ENCODE peak calls at places on chromosomes 3 and 15, in four cellular contexts. One of them, this sample, is unnamed.

GRCh38 chr15:73941871-73942635 is 15.8 kb downstream of the LOXL1 start:
- DNase-seq in trophoblast cell: no peak
- DNase-seq in neuronal stem cell: no peak
- DNase-seq in mesenchymal stem cell: no peak
- DNase-seq in this sample: no peak

GRCh38 chr3:155046935-155047334 is 33.2 kb upstream of the MME start:
- DNase-seq in trophoblast cell: no peak
- DNase-seq in neuronal stem cell: no peak
- DNase-seq in mesenchymal stem cell: no peak
- DNase-seq in this sample: no peak

GRCh38 chr3:94028093-94028837 is at the start of gene STX19:
- DNase-seq in neuronal stem cell: no peak
- DNase-seq in trophoblast cell: peak; percentile 83
- DNase-seq in mesenchymal stem cell: no peak
- DNase-seq in this sample: no peak

GRCh38 chr3:39750677-39751076 is 58.7 kb upstream of the MYRIP start:
- DNase-seq in neuronal stem cell: no peak
- DNase-seq in mesenchymal stem cell: no peak
- DNase-seq in trophoblast cell: no peak
- DNase-seq in this sample: no peak

GRCh38 chr15:65026756-65027155 is 2.7 kb downstream of the MTFMT start:
- DNase-seq in mesenchymal stem cell: no peak
- DNase-seq in neuronal stem cell: no peak
- DNase-seq in trophoblast cell: no peak
- DNase-seq in this sample: no peak

GRCh38 chr15:55823699-55824098 is 80.7 kb upstream of the PRTG start:
- DNase-seq in trophoblast cell: no peak
- DNase-seq in neuronal stem cell: no peak
- DNase-seq in mesenchymal stem cell: peak; percentile 61
- DNase-seq in this sample: no peak

GRCh38 chr3:61617651-61618050 is 56.3 kb downstream of the PTPRG start:
- DNase-seq in mesenchymal stem cell: no peak
- DNase-seq in neuronal stem cell: no peak
- DNase-seq in trophoblast cell: no peak
- DNase-seq in this sample: no peak

GRCh38 chr15:70504305-70504951 is 258.9 kb downstream of the UACA start:
- DNase-seq in neuronal stem cell: no peak
- DNase-seq in trophoblast cell: peak; percentile 31
- DNase-seq in mesenchymal stem cell: peak; percentile 71
- DNase-seq in this sample: no peak

GRCh38 chr3:102511168-102511567 is 76.4 kb downstream of the ZPLD1 start:
- DNase-seq in mesenchymal stem cell: no peak
- DNase-seq in trophoblast cell: no peak
- DNase-seq in neuronal stem cell: no peak
- DNase-seq in this sample: no peak

GRCh38 chr3:15512173-15512572 is 9.3 kb downstream of the COLQ start:
- DNase-seq in trophoblast cell: peak; percentile 95
- DNase-seq in neuronal stem cell: no peak
- DNase-seq in mesenchymal stem cell: peak; percentile 23
- DNase-seq in this sample: no peak

GRCh38 chr3:123076496-123077418 is 9.9 kb downstream of the PDIA5 start:
- DNase-seq in mesenchymal stem cell: peak; percentile 18
- DNase-seq in trophoblast cell: no peak
- DNase-seq in neuronal stem cell: no peak
- DNase-seq in this sample: no peak

GRCh38 chr3:176861137-176861536 is 336.1 kb downstream of the TBL1XR1 start:
- DNase-seq in trophoblast cell: no peak
- DNase-seq in neuronal stem cell: no peak
- DNase-seq in mesenchymal stem cell: no peak
- DNase-seq in this sample: no peak

GRCh38 chr15:80804970-80805495 is 25.9 kb downstream of the CEMIP start:
- DNase-seq in mesenchymal stem cell: no peak
- DNase-seq in neuronal stem cell: no peak
- DNase-seq in trophoblast cell: no peak
- DNase-seq in this sample: no peak

GRCh38 chr3:69011331-69011730 is 2.2 kb downstream of the EOGT start:
- DNase-seq in neuronal stem cell: no peak
- DNase-seq in mesenchymal stem cell: no peak
- DNase-seq in trophoblast cell: no peak
- DNase-seq in this sample: no peak

GRCh38 chr15:64883997-64884511 is 27.6 kb upstream of the ANKDD1A start:
- DNase-seq in mesenchymal stem cell: peak; percentile 98
- DNase-seq in trophoblast cell: peak; percentile 96
- DNase-seq in neuronal stem cell: no peak
- DNase-seq in this sample: peak; percentile 50

GRCh38 chr3:72977060-72977459 is 19.6 kb upstream of the PPP4R2 start:
- DNase-seq in neuronal stem cell: no peak
- DNase-seq in mesenchymal stem cell: peak; percentile 33
- DNase-seq in trophoblast cell: peak; percentile 62
- DNase-seq in this sample: no peak

GRCh38 chr3:100423611-100424010 is 22.3 kb downstream of the LNP1 start:
- DNase-seq in neuronal stem cell: no peak
- DNase-seq in trophoblast cell: no peak
- DNase-seq in mesenchymal stem cell: no peak
- DNase-seq in this sample: no peak

GRCh38 chr3:12135029-12135634 is 23.6 kb downstream of the TIMP4 start:
- DNase-seq in mesenchymal stem cell: peak; percentile 67
- DNase-seq in neuronal stem cell: peak; percentile 33
- DNase-seq in trophoblast cell: peak; percentile 73
- DNase-seq in this sample: peak; percentile 76

GRCh38 chr3:6444888-6445658 is 415.8 kb upstream of the GRM7 start:
- DNase-seq in mesenchymal stem cell: no peak
- DNase-seq in trophoblast cell: peak; percentile 32
- DNase-seq in neuronal stem cell: no peak
- DNase-seq in this sample: no peak

GRCh38 chr3:42019144-42019952 is 57.4 kb upstream of the ULK4 start:
- DNase-seq in mesenchymal stem cell: no peak
- DNase-seq in neuronal stem cell: no peak
- DNase-seq in trophoblast cell: no peak
- DNase-seq in this sample: no peak

GRCh38 chr3:10528046-10528445 is 22.7 kb upstream of the ATP2B2 start:
- DNase-seq in neuronal stem cell: no peak
- DNase-seq in mesenchymal stem cell: no peak
- DNase-seq in trophoblast cell: no peak
- DNase-seq in this sample: no peak

GRCh38 chr15:74122403-74123130 is 7.8 kb upstream of the ISLR2 start:
- DNase-seq in trophoblast cell: no peak
- DNase-seq in mesenchymal stem cell: no peak
- DNase-seq in neuronal stem cell: no peak
- DNase-seq in this sample: no peak

GRCh38 chr3:10185804-10186762 is 21.4 kb downstream of the IRAK2 start:
- DNase-seq in trophoblast cell: no peak
- DNase-seq in neuronal stem cell: no peak
- DNase-seq in mesenchymal stem cell: no peak
- DNase-seq in this sample: no peak

GRCh38 chr3:175144368-175144767 is 285.2 kb downstream of the NAALADL2 start:
- DNase-seq in mesenchymal stem cell: no peak
- DNase-seq in trophoblast cell: no peak
- DNase-seq in neuronal stem cell: no peak
- DNase-seq in this sample: no peak

GRCh38 chr3:52240059-52240885 is 1.3 kb upstream of the TWF2 start:
- DNase-seq in mesenchymal stem cell: peak; percentile 98
- DNase-seq in neuronal stem cell: no peak
- DNase-seq in trophoblast cell: peak; percentile 70
- DNase-seq in this sample: peak; percentile 61

DNA sequence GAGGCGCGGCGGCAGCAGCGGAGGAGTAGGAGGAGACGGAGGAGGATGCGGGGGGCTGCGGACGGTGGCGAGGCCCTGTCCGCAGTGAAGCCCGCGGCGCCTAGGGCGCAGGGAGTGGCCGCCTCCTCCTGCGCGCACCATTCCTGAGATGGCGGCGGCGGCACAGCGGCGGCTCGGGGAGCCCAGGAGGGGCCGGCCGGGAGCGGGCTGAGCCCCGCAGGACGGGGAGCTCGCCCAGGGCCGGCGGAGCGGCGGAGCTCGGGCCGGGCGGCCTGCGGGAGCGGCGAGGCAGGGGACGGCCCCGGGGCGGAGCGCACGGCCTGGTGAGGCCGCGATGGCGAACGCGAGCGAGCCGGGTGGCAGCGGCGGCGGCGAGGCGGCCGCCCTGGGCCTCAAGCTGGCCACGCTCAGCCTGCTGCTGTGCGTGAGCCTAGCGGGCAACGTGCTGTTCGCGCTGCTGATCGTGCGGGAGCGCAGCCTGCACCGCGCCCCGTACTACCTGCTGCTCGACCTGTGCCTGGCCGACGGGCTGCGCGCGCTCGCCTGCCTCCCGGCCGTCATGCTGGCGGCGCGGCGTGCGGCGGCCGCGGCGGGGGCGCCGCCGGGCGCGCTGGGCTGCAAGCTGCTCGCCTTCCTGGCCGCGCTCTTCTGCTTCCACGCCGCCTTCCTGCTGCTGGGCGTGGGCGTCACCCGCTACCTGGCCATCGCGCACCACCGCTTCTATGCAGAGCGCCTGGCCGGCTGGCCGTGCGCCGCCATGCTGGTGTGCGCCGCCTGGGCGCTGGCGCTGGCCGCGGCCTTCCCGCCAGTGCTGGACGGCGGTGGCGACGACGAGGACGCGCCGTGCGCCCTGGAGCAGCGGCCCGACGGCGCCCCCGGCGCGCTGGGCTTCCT is at the start of gene GPR27:
- DNase-seq in mesenchymal stem cell: peak; percentile 37
- DNase-seq in trophoblast cell: peak; percentile 49
- DNase-seq in neuronal stem cell: no peak
- DNase-seq in this sample: peak; percentile 56
- H2BK12ac ChIP-seq in mesenchymal stem cell: no peak within 1 kb of the TSS
- H2BK12ac ChIP-seq in trophoblast cell: no peak within 1 kb of the TSS
- H2BK12ac ChIP-seq in neuronal stem cell: peak within 1 kb of the TSS; percentile 87
- H2BK12ac ChIP-seq in this sample: no peak within 1 kb of the TSS

GRCh38 chr15:39504812-39505211 is 76.1 kb upstream of the THBS1 start:
- DNase-seq in mesenchymal stem cell: peak; percentile 89
- DNase-seq in neuronal stem cell: no peak
- DNase-seq in trophoblast cell: no peak
- DNase-seq in this sample: no peak

GRCh38 chr15:39501366-39501765 is 79.5 kb upstream of the THBS1 start:
- DNase-seq in neuronal stem cell: no peak
- DNase-seq in trophoblast cell: no peak
- DNase-seq in mesenchymal stem cell: peak; percentile 51
- DNase-seq in this sample: no peak

GRCh38 chr15:39502048-39502447 is 78.8 kb upstream of the THBS1 start:
- DNase-seq in trophoblast cell: peak; percentile 70
- DNase-seq in neuronal stem cell: no peak
- DNase-seq in mesenchymal stem cell: no peak
- DNase-seq in this sample: no peak

GRCh38 chr15:39502616-39503195 is 78.2 kb upstream of the THBS1 start:
- DNase-seq in trophoblast cell: no peak
- DNase-seq in neuronal stem cell: no peak
- DNase-seq in mesenchymal stem cell: peak; percentile 68
- DNase-seq in this sample: no peak

GRCh38 chr15:39503526-39503925 is 77.4 kb upstream of the THBS1 start:
- DNase-seq in mesenchymal stem cell: no peak
- DNase-seq in neuronal stem cell: no peak
- DNase-seq in trophoblast cell: no peak
- DNase-seq in this sample: no peak
- H3K14ac ChIP-seq in mesenchymal stem cell: no peak overlapping the region
- H3K14ac ChIP-seq in neuronal stem cell: no peak overlapping the region
- H3K14ac ChIP-seq in trophoblast cell: no peak overlapping the region
- H3K14ac ChIP-seq in this sample: no peak overlapping the region

GRCh38 chr15:90402230-90402629 is 14.2 kb downstream of the IQGAP1 start:
- DNase-seq in neuronal stem cell: no peak
- DNase-seq in mesenchymal stem cell: peak; percentile 85
- DNase-seq in trophoblast cell: peak; percentile 71
- DNase-seq in this sample: no peak
- H2BK12ac ChIP-seq in neuronal stem cell: no peak overlapping the region
- H2BK12ac ChIP-seq in mesenchymal stem cell: no peak overlapping the region
- H2BK12ac ChIP-seq in trophoblast cell: no peak overlapping the region
- H2BK12ac ChIP-seq in this sample: peak overlapping the region; percentile 2

GRCh38 chr3:48863122-48863521 is 15.4 kb upstream of the PRKAR2A start:
- DNase-seq in trophoblast cell: no peak
- DNase-seq in neuronal stem cell: no peak
- DNase-seq in mesenchymal stem cell: no peak
- DNase-seq in this sample: no peak
- H3K14ac ChIP-seq in trophoblast cell: no peak overlapping the region
- H3K14ac ChIP-seq in neuronal stem cell: no peak overlapping the region
- H3K14ac ChIP-seq in mesenchymal stem cell: no peak overlapping the region
- H3K14ac ChIP-seq in this sample: no peak overlapping the region

GRCh38 chr3:147385059-147386012 is 21.0 kb downstream of the ZIC4 start:
- DNase-seq in neuronal stem cell: no peak
- DNase-seq in mesenchymal stem cell: no peak
- DNase-seq in trophoblast cell: no peak
- DNase-seq in this sample: peak; percentile 43
- H2BK12ac ChIP-seq in neuronal stem cell: no peak overlapping the region
- H2BK12ac ChIP-seq in mesenchymal stem cell: no peak overlapping the region
- H2BK12ac ChIP-seq in trophoblast cell: no peak overlapping the region
- H2BK12ac ChIP-seq in this sample: no peak overlapping the region

GRCh38 chr3:191138937-191139336 is 60.1 kb upstream of the OSTN start:
- DNase-seq in trophoblast cell: no peak
- DNase-seq in neuronal stem cell: no peak
- DNase-seq in mesenchymal stem cell: no peak
- DNase-seq in this sample: no peak

GRCh38 chr3:191139771-191140170 is 59.3 kb upstream of the OSTN start:
- DNase-seq in trophoblast cell: no peak
- DNase-seq in neuronal stem cell: no peak
- DNase-seq in mesenchymal stem cell: no peak
- DNase-seq in this sample: no peak

GRCh38 chr3:191136347-191136746 is 62.7 kb upstream of the OSTN start:
- DNase-seq in mesenchymal stem cell: peak; percentile 16
- DNase-seq in trophoblast cell: peak; percentile 43
- DNase-seq in neuronal stem cell: no peak
- DNase-seq in this sample: no peak

GRCh38 chr3:191143224-191143623 is 55.8 kb upstream of the OSTN start:
- DNase-seq in trophoblast cell: no peak
- DNase-seq in mesenchymal stem cell: no peak
- DNase-seq in neuronal stem cell: no peak
- DNase-seq in this sample: no peak

DNA sequence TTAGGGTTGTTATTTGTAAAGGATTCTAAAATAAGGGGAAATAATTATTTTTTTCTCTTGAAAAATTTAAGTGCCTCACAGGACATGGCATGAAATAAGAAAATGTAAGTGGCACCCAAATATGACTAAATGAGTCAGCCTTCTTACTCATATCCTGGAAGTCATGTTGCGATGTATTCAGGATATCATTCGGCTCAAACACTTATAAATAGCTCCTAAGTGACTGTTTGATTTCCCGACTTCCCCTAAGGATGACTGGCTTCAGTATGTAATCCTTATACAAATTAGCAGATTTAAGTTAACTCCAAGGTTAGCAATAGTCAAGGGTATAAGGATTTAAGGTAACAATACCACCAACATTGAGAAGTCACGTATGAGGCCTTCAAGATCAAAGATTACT is 57.3 kb upstream of the OSTN start:
- DNase-seq in mesenchymal stem cell: peak; percentile 76
- DNase-seq in trophoblast cell: no peak
- DNase-seq in neuronal stem cell: no peak
- DNase-seq in this sample: no peak
- H3K14ac ChIP-seq in mesenchymal stem cell: no peak overlapping the region
- H3K14ac ChIP-seq in trophoblast cell: no peak overlapping the region
- H3K14ac ChIP-seq in neuronal stem cell: no peak overlapping the region
- H3K14ac ChIP-seq in this sample: no peak overlapping the region

GRCh38 chr15:94791516-94791915 is 560.2 kb downstream of the MCTP2 start:
- DNase-seq in mesenchymal stem cell: no peak
- DNase-seq in neuronal stem cell: no peak
- DNase-seq in trophoblast cell: no peak
- DNase-seq in this sample: no peak
- H2BK12ac ChIP-seq in mesenchymal stem cell: no peak overlapping the region
- H2BK12ac ChIP-seq in neuronal stem cell: no peak overlapping the region
- H2BK12ac ChIP-seq in trophoblast cell: no peak overlapping the region
- H2BK12ac ChIP-seq in this sample: no peak overlapping the region

This sample was measured in H9.